ENCODE peak calls at places on chromosome 19, in eight cellular contexts. O, I, H, D, Z, N, W and Q are unnamed samples.

GRCh38 chr19:38655148-38655824 is 7.8 kb downstream of the ACTN4 start:
- DNase-seq in Z (no peak), H (peak; percentile 74), N (no peak), D (no peak), W (peak; percentile 76), I (no peak), O (no peak), Q (no peak)

GRCh38 chr19:48698046-48698445 is 2.3 kb downstream of the FUT2 start:
- DNase-seq in D (no peak), I (peak; percentile 68), W (no peak), N (no peak), H (peak; percentile 37), Z (no peak), O (no peak), Q (peak; percentile 49)

GRCh38 chr19:35609881-35610353 is 2.6 kb upstream of the HAUS5 start:
- DNase-seq in N (no peak), D (no peak), I (no peak), W (no peak), O (no peak), H (no peak), Z (peak; percentile 16), Q (no peak)

GRCh38 chr19:10416380-10417257 is 3.7 kb upstream of the PDE4A start:
- DNase-seq in O (peak; percentile 95), W (peak; percentile 97), Z (peak; percentile 94), I (peak; percentile 90), D (peak; percentile 60), H (peak; percentile 80), N (no peak), Q (peak; percentile 50)

GRCh38 chr19:28130066-28130511 is 1082.9 kb downstream of the UQCRFS1 start:
- DNase-seq in N (no peak), W (no peak), H (no peak), D (no peak), O (peak; percentile 7), I (no peak), Z (no peak), Q (no peak)

GRCh38 chr19:51140441-51140840 is 1.7 kb upstream of the SIGLEC7 start:
- DNase-seq in D (no peak), Z (no peak), I (no peak), N (no peak), H (no peak), W (peak; percentile 54), O (peak; percentile 11), Q (no peak)

GRCh38 chr19:10395853-10396355 is 7.4 kb downstream of the CDC37 start:
- DNase-seq in W (no peak), O (no peak), Z (no peak), D (no peak), N (no peak), H (no peak), I (no peak), Q (no peak)

GRCh38 chr19:49761625-49762311 is 1.3 kb downstream of the TSKS start:
- DNase-seq in I (no peak), N (no peak), H (no peak), O (no peak), D (no peak), W (peak; percentile 78), Z (no peak), Q (no peak)

GRCh38 chr19:35408284-35409171 is 37.7 kb downstream of the GPR42 start:
- DNase-seq in D (no peak), O (no peak), H (no peak), Z (peak; percentile 41), I (no peak), W (no peak), N (no peak), Q (no peak)

GRCh38 chr19:28718909-28719308 is 494.0 kb downstream of the UQCRFS1 start:
- DNase-seq in Z (no peak), N (no peak), H (no peak), D (no peak), I (no peak), W (no peak), O (no peak), Q (no peak)

GRCh38 chr19:58399903-58400637 is 4.6 kb downstream of the RNF225 start:
- DNase-seq in Z (no peak), N (no peak), O (no peak), W (no peak), I (no peak), D (no peak), H (no peak), Q (no peak)

GRCh38 chr19:36577271-36577996 is 4.3 kb upstream of the ZNF529 start:
- DNase-seq in W (peak; percentile 46), I (no peak), H (no peak), D (no peak), N (no peak), Z (no peak), O (no peak), Q (no peak)

GRCh38 chr19:14000691-14001365 is 5.3 kb downstream of the RFX1 start:
- DNase-seq in D (no peak), Z (no peak), N (no peak), O (no peak), I (no peak), H (no peak), W (no peak), Q (no peak)

GRCh38 chr19:15320118-15320517 is 12.2 kb downstream of the BRD4 start:
- DNase-seq in Z (no peak), H (no peak), O (no peak), I (no peak), W (no peak), D (no peak), N (peak; percentile 67), Q (no peak)

GRCh38 chr19:30556230-30556711 is 184.1 kb downstream of the ZNF536 start:
- DNase-seq in I (no peak), W (peak; percentile 83), D (no peak), Z (no peak), N (no peak), H (no peak), O (peak; percentile 12), Q (no peak)

GRCh38 chr19:19619121-19619848 is 798 bp upstream of the PBX4 start:
- DNase-seq in O (no peak), Z (no peak), W (no peak), H (no peak), I (no peak), N (no peak), D (no peak), Q (no peak)

GRCh38 chr19:14718522-14719113 is 28.8 kb downstream of the ZNF333 start:
- DNase-seq in D (no peak), Z (no peak), O (no peak), I (no peak), W (peak; percentile 23), N (no peak), H (no peak), Q (no peak)

GRCh38 chr19:53881482-53882390 is at the start of gene PRKCG:
- DNase-seq in W (peak; percentile 85), H (peak; percentile 41), Z (no peak), O (peak; percentile 87), I (peak; percentile 71), D (no peak), N (no peak), Q (no peak)

GRCh38 chr19:58089846-58090245 is 8.2 kb downstream of the ZSCAN18 start:
- DNase-seq in N (no peak), H (no peak), Z (no peak), W (no peak), O (no peak), D (no peak), I (no peak), Q (no peak)

DNA sequence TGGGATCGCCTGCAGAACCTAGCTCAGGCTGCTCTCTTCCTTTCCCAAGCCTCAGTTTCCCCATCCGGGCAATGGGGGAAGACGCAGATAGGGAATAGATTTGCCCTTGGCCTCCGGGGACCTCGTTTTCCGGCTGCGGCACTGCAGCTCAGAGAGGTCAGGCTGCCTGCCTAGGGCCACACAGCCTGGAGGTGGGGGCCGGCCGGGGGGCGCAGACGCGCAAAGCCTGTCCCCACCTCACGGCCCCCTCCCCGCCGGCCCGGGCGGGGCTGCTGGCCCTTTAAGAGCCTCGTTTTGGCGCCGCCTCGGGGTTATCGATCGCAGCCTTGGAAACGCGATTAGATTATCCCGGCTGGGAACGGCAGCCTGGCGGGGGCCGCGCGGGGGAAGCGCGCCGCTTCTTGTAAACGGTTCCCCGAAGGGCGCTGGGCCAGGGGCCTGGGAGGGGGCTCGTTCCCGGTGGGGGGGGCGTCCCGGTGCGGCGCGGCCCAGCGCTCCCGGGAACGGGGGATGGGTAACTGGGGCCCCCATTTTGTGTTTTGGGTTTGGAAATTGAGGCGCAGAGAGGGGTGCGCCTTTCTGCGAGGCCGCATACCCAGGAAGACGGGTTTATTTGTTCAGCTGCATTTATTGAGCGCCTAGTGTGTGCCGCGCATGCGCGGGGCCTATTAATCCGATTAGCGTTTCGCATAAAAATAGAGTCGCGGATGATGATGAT is 23.4 kb upstream of the TCF3 start:
- DNase-seq in N (no peak), O (peak; percentile 70), D (no peak), I (no peak), H (no peak), Z (no peak), W (peak; percentile 77), Q (no peak)
- H3K4me3 ChIP-seq in N (no peak overlapping the region), O (peak overlapping the region; percentile 39), D (peak overlapping the region; percentile 7), I (no peak overlapping the region), H (no peak overlapping the region), Z (no peak overlapping the region), W (peak overlapping the region; percentile 65), Q (no peak overlapping the region)

DNA sequence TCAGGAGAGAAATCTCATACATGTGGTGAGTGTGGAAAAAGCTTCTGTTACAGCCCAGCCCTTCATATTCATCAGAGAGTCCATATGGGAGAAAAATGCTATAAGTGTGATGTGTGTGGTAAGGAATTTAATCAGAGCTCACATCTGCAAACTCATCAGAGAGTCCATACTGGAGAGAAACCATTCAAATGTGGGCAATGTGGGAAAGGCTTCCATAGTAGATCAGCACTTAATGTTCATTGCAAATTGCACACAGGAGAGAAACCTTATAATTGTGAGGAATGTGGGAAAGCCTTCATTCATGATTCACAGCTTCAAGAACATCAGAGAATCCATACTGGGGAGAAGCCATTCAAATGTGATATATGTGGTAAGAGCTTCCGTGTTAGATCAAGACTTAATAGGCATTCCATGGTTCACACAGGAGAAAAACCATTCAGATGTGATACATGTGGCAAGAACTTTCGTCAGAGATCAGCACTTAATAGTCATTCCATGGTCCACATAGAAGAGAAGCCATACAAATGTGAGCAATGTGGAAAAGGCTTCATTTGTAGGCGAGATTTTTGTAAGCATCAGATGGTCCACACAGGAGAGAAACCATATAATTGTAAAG is 15.2 kb downstream of the ZNF221 start:
- DNase-seq in H (no peak), N (no peak), I (no peak), W (no peak), O (no peak), D (no peak), Z (no peak), Q (no peak)
- H3K4me3 ChIP-seq in H (no peak overlapping the region), N (no peak overlapping the region), I (no peak overlapping the region), W (peak overlapping the region; percentile 4), O (no peak overlapping the region), D (no peak overlapping the region), Z (no peak overlapping the region), Q (no peak overlapping the region)

GRCh38 chr19:56393119-56394012 is at the start of gene ZNF582:
- DNase-seq in O (peak; percentile 98), Z (peak; percentile 98), I (peak; percentile 92), H (peak; percentile 90), N (peak; percentile 87), W (peak; percentile 97), D (no peak), Q (peak; percentile 89)
- H3K4me3 ChIP-seq in O (peak within 1 kb of the TSS; percentile 64), Z (peak within 1 kb of the TSS; percentile 81), I (peak within 1 kb of the TSS; percentile 51), H (peak within 1 kb of the TSS; percentile 62), N (peak within 1 kb of the TSS; percentile 53), W (peak within 1 kb of the TSS; percentile 90), D (peak within 1 kb of the TSS; percentile 54), Q (peak within 1 kb of the TSS; percentile 68)

DNA sequence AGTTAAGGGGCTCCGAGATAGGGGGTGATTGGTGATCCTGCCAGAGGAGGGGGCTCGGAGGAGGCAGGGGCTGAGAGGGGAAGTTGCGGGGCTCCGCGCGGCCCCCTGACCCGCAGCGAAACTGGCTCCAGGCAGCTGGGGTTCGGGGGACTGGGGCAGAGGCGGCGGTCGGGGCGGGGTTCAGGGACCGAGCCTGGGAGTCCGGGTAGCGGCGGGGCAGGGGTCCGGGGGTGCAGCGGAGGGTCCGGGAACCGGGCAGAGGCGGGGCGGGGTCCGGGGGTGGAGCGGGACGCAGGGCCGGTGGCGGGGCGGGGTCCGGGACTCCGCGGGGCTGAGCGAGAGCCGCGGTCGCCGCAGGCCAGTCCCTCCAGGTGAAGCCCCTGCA is 1.2 kb downstream of the MADCAM1 start:
- DNase-seq in Z (no peak), W (no peak), N (no peak), O (no peak), D (no peak), I (no peak), H (no peak), Q (no peak)
- H3K4me3 ChIP-seq in Z (no peak overlapping the region), W (no peak overlapping the region), N (no peak overlapping the region), O (peak overlapping the region; percentile 24), D (no peak overlapping the region), I (peak overlapping the region; percentile 14), H (no peak overlapping the region), Q (no peak overlapping the region)